ENCODE peak calls at places on chromosomes 4 and X, in four cellular contexts. O is lower leg skin, H is neural crest cell, A is SK-N-DZ. D is an unnamed sample.
A peak's percentile ranks its signal among the peaks of the same experiment; 100 is the strongest.

GRCh38 chrX:111719426-111720210 is 38.6 kb downstream of the ALG13 start:
- DNase-seq in O (no peak), H (no peak), A (peak; percentile 0), D (no peak)

GRCh38 chr4:120466429-120466828 is 399.8 kb upstream of the MAD2L1 start:
- DNase-seq in O (no peak), H (no peak), A (peak; percentile 42), D (peak; percentile 1)

GRCh38 chrX:107826286-107827136 is 845 bp downstream of the MID2 start:
- DNase-seq in O (no peak), H (peak; percentile 28), A (peak; percentile 7), D (peak; percentile 41)

GRCh38 chr4:86451560-86452322 is 91.9 kb upstream of the MAPK10 start:
- DNase-seq in O (no peak), H (no peak), A (peak; percentile 83), D (no peak)

GRCh38 chr4:10078481-10079233 is 37.9 kb downstream of the WDR1 start:
- DNase-seq in O (no peak), H (no peak), A (no peak), D (no peak)

GRCh38 chrX:9682456-9682855 is 83.2 kb downstream of the GPR143 start:
- DNase-seq in O (no peak), H (no peak), A (no peak), D (no peak)

GRCh38 chrX:134849390-134849789 is 141.4 kb upstream of the SMIM10 start:
- DNase-seq in O (no peak), H (no peak), A (no peak), D (no peak)

GRCh38 chr4:72312032-72312650 is 256.9 kb downstream of the ADAMTS3 start:
- DNase-seq in O (peak; percentile 49), H (no peak), A (no peak), D (no peak)

GRCh38 chrX:5528057-5528456 is 700.6 kb downstream of the NLGN4X start:
- DNase-seq in O (no peak), H (no peak), A (no peak), D (no peak)

GRCh38 chr4:107760281-107760947 is 40.4 kb upstream of the PAPSS1 start:
- DNase-seq in O (no peak), H (no peak), A (no peak), D (peak; percentile 1)

GRCh38 chrX:40105791-40106676 is 8.3 kb upstream of the BCOR start:
- DNase-seq in O (peak; percentile 43), H (peak; percentile 49), A (peak; percentile 64), D (no peak)

GRCh38 chr4:102344520-102344954 is 745 bp downstream of the SLC39A8 start:
- DNase-seq in O (peak; percentile 33), H (peak; percentile 49), A (peak; percentile 59), D (peak; percentile 39)

GRCh38 chr4:13888112-13888511 is 260.6 kb upstream of the BOD1L1 start:
- DNase-seq in O (no peak), H (no peak), A (no peak), D (no peak)

GRCh38 chr4:184170996-184171395 is 46.7 kb downstream of the ENPP6 start:
- DNase-seq in O (no peak), H (no peak), A (peak; percentile 43), D (no peak)

GRCh38 chrX:24575496-24575895 is 71.7 kb downstream of the PCYT1B start:
- DNase-seq in O (no peak), H (no peak), A (no peak), D (no peak)

GRCh38 chr4:152363086-152363485 is 172.8 kb downstream of the FBXW7 start:
- DNase-seq in O (no peak), H (no peak), A (no peak), D (no peak)

GRCh38 chrX:124212622-124213021 is 119.8 kb upstream of the TEX13D start:
- DNase-seq in O (no peak), H (no peak), A (no peak), D (no peak)

GRCh38 chr4:164193676-164194075 is 560.3 kb upstream of the SMIM31 start:
- DNase-seq in O (no peak), H (no peak), A (no peak), D (no peak)

GRCh38 chr4:145791988-145792387 is 112.0 kb downstream of the C4orf51 start:
- DNase-seq in O (no peak), H (no peak), A (no peak), D (no peak)

GRCh38 chrX:21745756-21746155 is 12.2 kb downstream of the SMPX start:
- DNase-seq in O (peak; percentile 15), H (peak; percentile 59), A (no peak), D (no peak)

GRCh38 chrX:13094780-13095425 is 50.5 kb upstream of the FAM9C start:
- DNase-seq in O (no peak), H (no peak), A (no peak), D (no peak)

GRCh38 chrX:17497193-17497592 is 122.2 kb downstream of the NHS start:
- DNase-seq in O (no peak), H (no peak), A (no peak), D (no peak)